ENCODE peak calls at places on chromosome 9, in eight cellular contexts. One of them, this sample, is unnamed.

GRCh38 chr9:123769723-123770122 is 160.2 kb downstream of the DENND1A start:
- DNase-seq in SK-N-SH: no peak
- DNase-seq in cardiac fibroblast: no peak
- DNase-seq in brain microvascular endothelial cell: no peak
- DNase-seq in foreskin fibroblast: peak
- DNase-seq in NCI-H1930: no peak
- DNase-seq in retina: no peak
- DNase-seq in ELR: no peak
- DNase-seq in this sample: no peak

GRCh38 chr9:99023229-99023628 is 79.5 kb downstream of the COL15A1 start:
- DNase-seq in SK-N-SH: no peak
- DNase-seq in cardiac fibroblast: no peak
- DNase-seq in brain microvascular endothelial cell: no peak
- DNase-seq in foreskin fibroblast: no peak
- DNase-seq in NCI-H1930: no peak
- DNase-seq in retina: no peak
- DNase-seq in ELR: no peak
- DNase-seq in this sample: no peak

GRCh38 chr9:119283118-119283794 is 86.0 kb downstream of the BRINP1 start:
- DNase-seq in SK-N-SH: no peak
- DNase-seq in cardiac fibroblast: no peak
- DNase-seq in brain microvascular endothelial cell: no peak
- DNase-seq in foreskin fibroblast: no peak
- DNase-seq in NCI-H1930: no peak
- DNase-seq in retina: peak
- DNase-seq in ELR: no peak
- DNase-seq in this sample: no peak

GRCh38 chr9:93303258-93303771 is 119.4 kb downstream of the WNK2 start:
- DNase-seq in SK-N-SH: peak
- DNase-seq in cardiac fibroblast: no peak
- DNase-seq in brain microvascular endothelial cell: no peak
- DNase-seq in foreskin fibroblast: no peak
- DNase-seq in NCI-H1930: no peak
- DNase-seq in retina: no peak
- DNase-seq in ELR: no peak
- DNase-seq in this sample: no peak

GRCh38 chr9:127562841-127563523 is 49.1 kb upstream of the STXBP1 start:
- DNase-seq in SK-N-SH: no peak
- DNase-seq in cardiac fibroblast: peak
- DNase-seq in brain microvascular endothelial cell: peak
- DNase-seq in foreskin fibroblast: peak
- DNase-seq in NCI-H1930: no peak
- DNase-seq in retina: no peak
- DNase-seq in ELR: peak
- DNase-seq in this sample: no peak

GRCh38 chr9:136974834-136975535 is 2.3 kb upstream of the PTGDS start:
- DNase-seq in SK-N-SH: no peak
- DNase-seq in cardiac fibroblast: no peak
- DNase-seq in brain microvascular endothelial cell: no peak
- DNase-seq in foreskin fibroblast: no peak
- DNase-seq in NCI-H1930: no peak
- DNase-seq in retina: no peak
- DNase-seq in ELR: no peak
- DNase-seq in this sample: no peak

GRCh38 chr9:127724012-127724411 is 8.1 kb downstream of the TTC16 start:
- DNase-seq in SK-N-SH: no peak
- DNase-seq in cardiac fibroblast: no peak
- DNase-seq in brain microvascular endothelial cell: no peak
- DNase-seq in foreskin fibroblast: no peak
- DNase-seq in NCI-H1930: no peak
- DNase-seq in retina: peak
- DNase-seq in ELR: no peak
- DNase-seq in this sample: no peak

GRCh38 chr9:84138543-84138942 is 157.9 kb downstream of the RMI1 start:
- DNase-seq in SK-N-SH: no peak
- DNase-seq in cardiac fibroblast: no peak
- DNase-seq in brain microvascular endothelial cell: no peak
- DNase-seq in foreskin fibroblast: no peak
- DNase-seq in NCI-H1930: no peak
- DNase-seq in retina: no peak
- DNase-seq in ELR: no peak
- DNase-seq in this sample: no peak

GRCh38 chr9:123401879-123402513 is 46.0 kb downstream of the CRB2 start:
- DNase-seq in SK-N-SH: peak
- DNase-seq in cardiac fibroblast: peak
- DNase-seq in brain microvascular endothelial cell: peak
- DNase-seq in foreskin fibroblast: peak
- DNase-seq in NCI-H1930: no peak
- DNase-seq in retina: peak
- DNase-seq in ELR: peak
- DNase-seq in this sample: no peak

GRCh38 chr9:111542497-111543254 is 17.7 kb downstream of the ZNF483 start:
- DNase-seq in SK-N-SH: no peak
- DNase-seq in cardiac fibroblast: no peak
- DNase-seq in brain microvascular endothelial cell: no peak
- DNase-seq in foreskin fibroblast: no peak
- DNase-seq in NCI-H1930: no peak
- DNase-seq in retina: no peak
- DNase-seq in ELR: no peak
- DNase-seq in this sample: no peak

This sample was measured in central memory CD8-positive, alpha-beta T cell.